ENCODE peak calls at places on chromosomes 2 and 18, in six cellular contexts. T, P, D, Z, N and M are unnamed samples.

GRCh38 chr18:22711381-22711717 is 221.8 kb upstream of the RBBP8 start:
- DNase-seq in T (no peak), P (no peak), D (no peak), Z (peak), N (no peak), M (no peak)

GRCh38 chr2:67515538-67515937 is 118.4 kb downstream of the ETAA1 start:
- DNase-seq in T (no peak), P (no peak), D (no peak), Z (no peak), N (no peak), M (no peak)

GRCh38 chr2:205822578-205822977 is 140.3 kb downstream of the NRP2 start:
- DNase-seq in T (no peak), P (no peak), D (no peak), Z (no peak), N (no peak), M (no peak)

GRCh38 chr2:21599417-21599816 is 475.6 kb downstream of the TDRD15 start:
- DNase-seq in T (no peak), P (no peak), D (no peak), Z (peak), N (no peak), M (no peak)

GRCh38 chr2:8102470-8102869 is 579.4 kb upstream of the ID2 start:
- DNase-seq in T (no peak), P (no peak), D (no peak), Z (no peak), N (no peak), M (no peak)

GRCh38 chr2:171487803-171488259 is 34.4 kb upstream of the CYBRD1 start:
- DNase-seq in T (peak), P (no peak), D (peak), Z (peak), N (no peak), M (no peak)

GRCh38 chr2:60275958-60276357 is 277.5 kb downstream of the BCL11A start:
- DNase-seq in T (no peak), P (no peak), D (no peak), Z (no peak), N (no peak), M (no peak)

GRCh38 chr18:40440088-40440487 is 1514.9 kb upstream of the PIK3C3 start:
- DNase-seq in T (no peak), P (no peak), D (no peak), Z (no peak), N (no peak), M (no peak)

GRCh38 chr2:10009811-10010781 is 33.3 kb upstream of the KLF11 start:
- DNase-seq in T (peak), P (no peak), D (peak), Z (no peak), N (no peak), M (no peak)

GRCh38 chr18:3466872-3467271 is 16.9 kb downstream of the TGIF1 start:
- DNase-seq in T (no peak), P (no peak), D (peak), Z (no peak), N (no peak), M (peak)

GRCh38 chr2:59276917-59277316 is 1035.8 kb upstream of the FANCL start:
- DNase-seq in T (no peak), P (no peak), D (no peak), Z (no peak), N (no peak), M (no peak)